ENCODE peak calls at places on chromosomes 12 and 14, in ten cellular contexts. One of them, this sample, is unnamed.

GRCh38 chr12:47111854-47112253 is 32.1 kb upstream of the AMIGO2 start:
- DNase-seq in Panc1: no peak
- DNase-seq in mesothelial cell of epicardium: no peak
- DNase-seq in uterus: no peak
- DNase-seq in IMR-90: no peak
- DNase-seq in fibroblast of pulmonary artery: no peak
- DNase-seq in fibroblast of lung: no peak
- DNase-seq in heart left ventricle: no peak
- DNase-seq in AG04450: no peak
- DNase-seq in nephron progenitor cell: no peak
- DNase-seq in this sample: no peak

GRCh38 chr12:105507311-105508035 is 177.0 kb downstream of the C12orf75 start:
- DNase-seq in fibroblast of lung: no peak
- DNase-seq in AG04450: no peak
- DNase-seq in Panc1: no peak
- DNase-seq in uterus: no peak
- DNase-seq in nephron progenitor cell: no peak
- DNase-seq in IMR-90: no peak
- DNase-seq in heart left ventricle: no peak
- DNase-seq in fibroblast of pulmonary artery: peak
- DNase-seq in mesothelial cell of epicardium: no peak
- DNase-seq in this sample: no peak

GRCh38 chr14:91078095-91078737 is 17.8 kb upstream of the RPS6KA5 start:
- DNase-seq in fibroblast of pulmonary artery: no peak
- DNase-seq in nephron progenitor cell: no peak
- DNase-seq in uterus: no peak
- DNase-seq in fibroblast of lung: no peak
- DNase-seq in Panc1: no peak
- DNase-seq in AG04450: no peak
- DNase-seq in IMR-90: no peak
- DNase-seq in mesothelial cell of epicardium: no peak
- DNase-seq in heart left ventricle: no peak
- DNase-seq in this sample: no peak

GRCh38 chr12:103705927-103706326 is 118.9 kb downstream of the STAB2 start:
- DNase-seq in heart left ventricle: no peak
- DNase-seq in fibroblast of pulmonary artery: no peak
- DNase-seq in nephron progenitor cell: no peak
- DNase-seq in Panc1: no peak
- DNase-seq in uterus: no peak
- DNase-seq in AG04450: no peak
- DNase-seq in fibroblast of lung: no peak
- DNase-seq in IMR-90: no peak
- DNase-seq in mesothelial cell of epicardium: no peak
- DNase-seq in this sample: no peak

GRCh38 chr12:110590806-110591326 is 7.7 kb upstream of the PPTC7 start:
- DNase-seq in Panc1: no peak
- DNase-seq in fibroblast of pulmonary artery: peak
- DNase-seq in fibroblast of lung: peak
- DNase-seq in heart left ventricle: no peak
- DNase-seq in AG04450: no peak
- DNase-seq in IMR-90: peak
- DNase-seq in nephron progenitor cell: no peak
- DNase-seq in mesothelial cell of epicardium: no peak
- DNase-seq in uterus: no peak
- DNase-seq in this sample: no peak

GRCh38 chr12:106601548-106601947 is 18.7 kb downstream of the RFX4 start:
- DNase-seq in Panc1: no peak
- DNase-seq in heart left ventricle: no peak
- DNase-seq in fibroblast of pulmonary artery: no peak
- DNase-seq in nephron progenitor cell: peak
- DNase-seq in fibroblast of lung: no peak
- DNase-seq in AG04450: no peak
- DNase-seq in uterus: no peak
- DNase-seq in mesothelial cell of epicardium: no peak
- DNase-seq in IMR-90: no peak
- DNase-seq in this sample: no peak

GRCh38 chr12:133231001-133231400 is 4.7 kb downstream of the ANHX start:
- DNase-seq in nephron progenitor cell: no peak
- DNase-seq in fibroblast of pulmonary artery: no peak
- DNase-seq in AG04450: no peak
- DNase-seq in fibroblast of lung: no peak
- DNase-seq in uterus: no peak
- DNase-seq in mesothelial cell of epicardium: no peak
- DNase-seq in heart left ventricle: no peak
- DNase-seq in Panc1: no peak
- DNase-seq in IMR-90: no peak
- DNase-seq in this sample: no peak

GRCh38 chr12:27873010-27873409 is 93.0 kb upstream of the MANSC4 start:
- DNase-seq in fibroblast of pulmonary artery: no peak
- DNase-seq in heart left ventricle: no peak
- DNase-seq in Panc1: no peak
- DNase-seq in IMR-90: no peak
- DNase-seq in fibroblast of lung: no peak
- DNase-seq in mesothelial cell of epicardium: no peak
- DNase-seq in uterus: no peak
- DNase-seq in nephron progenitor cell: no peak
- DNase-seq in AG04450: no peak
- DNase-seq in this sample: no peak

GRCh38 chr14:90534838-90535555 is 138.2 kb downstream of the CALM1 start:
- DNase-seq in IMR-90: no peak
- DNase-seq in Panc1: no peak
- DNase-seq in AG04450: no peak
- DNase-seq in uterus: no peak
- DNase-seq in fibroblast of pulmonary artery: no peak
- DNase-seq in fibroblast of lung: no peak
- DNase-seq in nephron progenitor cell: no peak
- DNase-seq in heart left ventricle: no peak
- DNase-seq in mesothelial cell of epicardium: no peak
- DNase-seq in this sample: no peak

GRCh38 chr14:64232095-64232830 is 61.9 kb downstream of the ESR2 start:
- DNase-seq in Panc1: no peak
- DNase-seq in mesothelial cell of epicardium: no peak
- DNase-seq in heart left ventricle: no peak
- DNase-seq in uterus: no peak
- DNase-seq in nephron progenitor cell: no peak
- DNase-seq in IMR-90: peak
- DNase-seq in fibroblast of lung: peak
- DNase-seq in fibroblast of pulmonary artery: peak
- DNase-seq in AG04450: peak
- DNase-seq in this sample: no peak

GRCh38 chr14:70935135-70935534 is 27.9 kb downstream of the PCNX1 start:
- DNase-seq in fibroblast of pulmonary artery: no peak
- DNase-seq in mesothelial cell of epicardium: no peak
- DNase-seq in nephron progenitor cell: no peak
- DNase-seq in IMR-90: no peak
- DNase-seq in Panc1: no peak
- DNase-seq in heart left ventricle: no peak
- DNase-seq in fibroblast of lung: no peak
- DNase-seq in uterus: no peak
- DNase-seq in AG04450: no peak
- DNase-seq in this sample: no peak

GRCh38 chr14:93150227-93151206 is 34.2 kb downstream of the MOAP1 start:
- DNase-seq in heart left ventricle: no peak
- DNase-seq in fibroblast of pulmonary artery: no peak
- DNase-seq in AG04450: no peak
- DNase-seq in Panc1: no peak
- DNase-seq in mesothelial cell of epicardium: no peak
- DNase-seq in nephron progenitor cell: no peak
- DNase-seq in fibroblast of lung: no peak
- DNase-seq in IMR-90: no peak
- DNase-seq in uterus: no peak
- DNase-seq in this sample: no peak

GRCh38 chr12:115799610-115800009 is 477.9 kb downstream of the MED13L start:
- DNase-seq in fibroblast of lung: no peak
- DNase-seq in heart left ventricle: no peak
- DNase-seq in IMR-90: no peak
- DNase-seq in Panc1: no peak
- DNase-seq in AG04450: no peak
- DNase-seq in mesothelial cell of epicardium: no peak
- DNase-seq in uterus: no peak
- DNase-seq in fibroblast of pulmonary artery: no peak
- DNase-seq in nephron progenitor cell: no peak
- DNase-seq in this sample: no peak

GRCh38 chr12:132873724-132874123 is 13.7 kb downstream of the CHFR start:
- DNase-seq in AG04450: no peak
- DNase-seq in fibroblast of lung: no peak
- DNase-seq in fibroblast of pulmonary artery: no peak
- DNase-seq in Panc1: no peak
- DNase-seq in nephron progenitor cell: no peak
- DNase-seq in mesothelial cell of epicardium: no peak
- DNase-seq in heart left ventricle: no peak
- DNase-seq in uterus: no peak
- DNase-seq in IMR-90: no peak
- DNase-seq in this sample: no peak

GRCh38 chr14:61107148-61107641 is 126.2 kb downstream of the SLC38A6 start:
- DNase-seq in IMR-90: no peak
- DNase-seq in uterus: peak
- DNase-seq in fibroblast of lung: no peak
- DNase-seq in heart left ventricle: peak
- DNase-seq in mesothelial cell of epicardium: no peak
- DNase-seq in AG04450: no peak
- DNase-seq in nephron progenitor cell: no peak
- DNase-seq in fibroblast of pulmonary artery: peak
- DNase-seq in Panc1: no peak
- DNase-seq in this sample: no peak

GRCh38 chr12:121228919-121229650 is 19.2 kb downstream of the P2RX4 start:
- DNase-seq in fibroblast of lung: no peak
- DNase-seq in mesothelial cell of epicardium: no peak
- DNase-seq in IMR-90: no peak
- DNase-seq in AG04450: no peak
- DNase-seq in fibroblast of pulmonary artery: no peak
- DNase-seq in heart left ventricle: no peak
- DNase-seq in nephron progenitor cell: no peak
- DNase-seq in uterus: no peak
- DNase-seq in Panc1: no peak
- DNase-seq in this sample: no peak

GRCh38 chr14:91264151-91265150 is 19.9 kb upstream of the GPR68 start:
- DNase-seq in nephron progenitor cell: peak
- DNase-seq in fibroblast of lung: no peak
- DNase-seq in uterus: no peak
- DNase-seq in Panc1: no peak
- DNase-seq in heart left ventricle: peak
- DNase-seq in AG04450: no peak
- DNase-seq in mesothelial cell of epicardium: no peak
- DNase-seq in fibroblast of pulmonary artery: no peak
- DNase-seq in IMR-90: no peak
- DNase-seq in this sample: peak

GRCh38 chr12:19915392-19916192 is 452.7 kb upstream of the PDE3A start:
- DNase-seq in Panc1: no peak
- DNase-seq in AG04450: no peak
- DNase-seq in mesothelial cell of epicardium: no peak
- DNase-seq in fibroblast of pulmonary artery: peak
- DNase-seq in fibroblast of lung: peak
- DNase-seq in heart left ventricle: no peak
- DNase-seq in uterus: no peak
- DNase-seq in nephron progenitor cell: no peak
- DNase-seq in IMR-90: peak
- DNase-seq in this sample: no peak

GRCh38 chr14:94570440-94570839 is 9.2 kb downstream of the SERPINA4 start:
- DNase-seq in mesothelial cell of epicardium: no peak
- DNase-seq in AG04450: no peak
- DNase-seq in fibroblast of pulmonary artery: no peak
- DNase-seq in heart left ventricle: no peak
- DNase-seq in IMR-90: no peak
- DNase-seq in uterus: no peak
- DNase-seq in fibroblast of lung: no peak
- DNase-seq in nephron progenitor cell: no peak
- DNase-seq in Panc1: no peak
- DNase-seq in this sample: no peak

GRCh38 chr14:32513571-32514009 is 184.5 kb downstream of the AKAP6 start:
- DNase-seq in Panc1: no peak
- DNase-seq in IMR-90: peak
- DNase-seq in fibroblast of lung: peak
- DNase-seq in fibroblast of pulmonary artery: peak
- DNase-seq in heart left ventricle: no peak
- DNase-seq in AG04450: no peak
- DNase-seq in uterus: no peak
- DNase-seq in mesothelial cell of epicardium: no peak
- DNase-seq in nephron progenitor cell: no peak
- DNase-seq in this sample: no peak
- TF ChIP-seq CTCF in Panc1: peak
- TF ChIP-seq CTCF in IMR-90: peak
- TF ChIP-seq CTCF in fibroblast of lung: no peak
- TF ChIP-seq CTCF in fibroblast of pulmonary artery: peak
- TF ChIP-seq CTCF in heart left ventricle: peak
- TF ChIP-seq CTCF in AG04450: peak
- TF ChIP-seq CTCF in uterus: peak
- TF ChIP-seq CTCF in mesothelial cell of epicardium: peak
- TF ChIP-seq CTCF in nephron progenitor cell: peak
- TF ChIP-seq CTCF in this sample: peak

DNA sequence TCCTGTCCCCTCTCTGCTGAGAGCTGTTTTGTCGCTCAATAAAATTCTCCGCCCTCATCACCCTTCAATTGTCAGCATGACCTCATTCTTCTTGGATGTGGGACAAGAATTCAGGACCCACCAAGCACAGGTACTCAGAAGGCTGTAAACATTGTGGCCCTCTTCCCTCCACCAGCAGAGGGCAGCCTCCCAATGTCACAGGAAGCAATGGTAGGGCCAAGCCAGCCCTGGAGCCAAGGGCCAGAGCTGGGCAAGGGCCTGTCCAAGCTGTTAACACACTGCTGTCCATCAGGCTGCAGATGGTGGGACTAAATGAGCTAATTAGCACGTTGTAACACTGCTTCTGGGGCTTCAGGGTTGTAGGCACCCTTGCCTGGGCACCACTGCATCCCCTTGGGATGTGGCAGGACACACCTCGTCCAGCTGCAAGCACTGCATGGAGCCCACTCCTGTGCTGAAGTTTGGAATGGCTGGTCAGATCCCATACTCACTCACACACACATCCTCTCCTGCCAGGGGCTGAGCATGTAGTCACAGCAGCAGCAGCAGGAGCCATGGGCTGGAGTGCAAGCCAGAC is 62.7 kb upstream of the HECTD1 start:
- DNase-seq in fibroblast of lung: no peak
- DNase-seq in uterus: no peak
- DNase-seq in mesothelial cell of epicardium: no peak
- DNase-seq in fibroblast of pulmonary artery: no peak
- DNase-seq in IMR-90: no peak
- DNase-seq in nephron progenitor cell: no peak
- DNase-seq in heart left ventricle: no peak
- DNase-seq in AG04450: no peak
- DNase-seq in Panc1: no peak
- DNase-seq in this sample: no peak
- TF ChIP-seq CTCF in fibroblast of lung: no peak
- TF ChIP-seq CTCF in uterus: no peak
- TF ChIP-seq CTCF in mesothelial cell of epicardium: no peak
- TF ChIP-seq CTCF in fibroblast of pulmonary artery: peak
- TF ChIP-seq CTCF in IMR-90: peak
- TF ChIP-seq CTCF in nephron progenitor cell: no peak
- TF ChIP-seq CTCF in heart left ventricle: peak
- TF ChIP-seq CTCF in AG04450: no peak
- TF ChIP-seq CTCF in Panc1: peak
- TF ChIP-seq CTCF in this sample: no peak

GRCh38 chr12:62802981-62803380 is 132.0 kb downstream of the PPM1H start:
- DNase-seq in AG04450: no peak
- DNase-seq in heart left ventricle: no peak
- DNase-seq in nephron progenitor cell: no peak
- DNase-seq in IMR-90: peak
- DNase-seq in fibroblast of pulmonary artery: no peak
- DNase-seq in mesothelial cell of epicardium: no peak
- DNase-seq in fibroblast of lung: peak
- DNase-seq in uterus: no peak
- DNase-seq in Panc1: no peak
- DNase-seq in this sample: peak
- TF ChIP-seq CTCF in AG04450: no peak
- TF ChIP-seq CTCF in heart left ventricle: no peak
- TF ChIP-seq CTCF in nephron progenitor cell: no peak
- TF ChIP-seq CTCF in IMR-90: peak
- TF ChIP-seq CTCF in fibroblast of pulmonary artery: no peak
- TF ChIP-seq CTCF in mesothelial cell of epicardium: no peak
- TF ChIP-seq CTCF in fibroblast of lung: no peak
- TF ChIP-seq CTCF in uterus: no peak
- TF ChIP-seq CTCF in Panc1: no peak
- TF ChIP-seq CTCF in this sample: no peak

GRCh38 chr14:101129750-101130149 is 226.2 kb upstream of the RTL1 start:
- DNase-seq in heart left ventricle: no peak
- DNase-seq in Panc1: no peak
- DNase-seq in IMR-90: no peak
- DNase-seq in fibroblast of lung: no peak
- DNase-seq in mesothelial cell of epicardium: no peak
- DNase-seq in AG04450: no peak
- DNase-seq in fibroblast of pulmonary artery: no peak
- DNase-seq in uterus: no peak
- DNase-seq in nephron progenitor cell: no peak
- DNase-seq in this sample: no peak
- TF ChIP-seq CTCF in heart left ventricle: no peak
- TF ChIP-seq CTCF in Panc1: no peak
- TF ChIP-seq CTCF in IMR-90: no peak
- TF ChIP-seq CTCF in fibroblast of lung: no peak
- TF ChIP-seq CTCF in mesothelial cell of epicardium: no peak
- TF ChIP-seq CTCF in AG04450: no peak
- TF ChIP-seq CTCF in fibroblast of pulmonary artery: no peak
- TF ChIP-seq CTCF in uterus: no peak
- TF ChIP-seq CTCF in nephron progenitor cell: no peak
- TF ChIP-seq CTCF in this sample: no peak

This sample was measured in dorsolateral prefrontal cortex.